ENCODE peak calls at places on chromosomes 3 and 15, in seven cellular contexts. One of them, this sample, is unnamed.

GRCh38 chr15:98131924-98132323 is 171.4 kb downstream of the ARRDC4 start:
- DNase-seq in mammary epithelial cell: no peak
- DNase-seq in Calu3: no peak
- DNase-seq in AG04450: no peak
- DNase-seq in GM20000: no peak
- DNase-seq in HCT116: no peak
- DNase-seq in glutamatergic neuron: no peak
- DNase-seq in this sample: no peak

GRCh38 chr3:170864525-170865208 is 5.3 kb downstream of the RPL22L1 start:
- DNase-seq in mammary epithelial cell: peak
- DNase-seq in Calu3: no peak
- DNase-seq in AG04450: no peak
- DNase-seq in GM20000: no peak
- DNase-seq in HCT116: no peak
- DNase-seq in glutamatergic neuron: no peak
- DNase-seq in this sample: no peak

GRCh38 chr3:71444861-71445259 is 138.7 kb downstream of the FOXP1 start:
- DNase-seq in mammary epithelial cell: no peak
- DNase-seq in Calu3: no peak
- DNase-seq in AG04450: no peak
- DNase-seq in GM20000: no peak
- DNase-seq in HCT116: no peak
- DNase-seq in glutamatergic neuron: no peak
- DNase-seq in this sample: no peak

GRCh38 chr15:47750030-47750739 is 32.9 kb downstream of the SEMA6D start:
- DNase-seq in mammary epithelial cell: peak
- DNase-seq in Calu3: no peak
- DNase-seq in AG04450: peak
- DNase-seq in GM20000: no peak
- DNase-seq in HCT116: no peak
- DNase-seq in glutamatergic neuron: no peak
- DNase-seq in this sample: peak

GRCh38 chr3:158152186-158152585 is 42.3 kb downstream of the RSRC1 start:
- DNase-seq in mammary epithelial cell: peak
- DNase-seq in Calu3: no peak
- DNase-seq in AG04450: no peak
- DNase-seq in GM20000: peak
- DNase-seq in HCT116: no peak
- DNase-seq in glutamatergic neuron: no peak
- DNase-seq in this sample: peak

GRCh38 chr15:40743921-40744809 is 10.9 kb downstream of the RMDN3 start:
- DNase-seq in mammary epithelial cell: peak
- DNase-seq in Calu3: no peak
- DNase-seq in AG04450: no peak
- DNase-seq in GM20000: no peak
- DNase-seq in HCT116: no peak
- DNase-seq in glutamatergic neuron: no peak
- DNase-seq in this sample: peak

GRCh38 chr3:49779378-49780079 is 6.8 kb downstream of the IP6K1 start:
- DNase-seq in mammary epithelial cell: no peak
- DNase-seq in Calu3: no peak
- DNase-seq in AG04450: no peak
- DNase-seq in GM20000: no peak
- DNase-seq in HCT116: no peak
- DNase-seq in glutamatergic neuron: no peak
- DNase-seq in this sample: no peak

GRCh38 chr3:129199366-129199765 is 15.7 kb upstream of the CNBP start:
- DNase-seq in mammary epithelial cell: no peak
- DNase-seq in Calu3: no peak
- DNase-seq in AG04450: no peak
- DNase-seq in GM20000: no peak
- DNase-seq in HCT116: no peak
- DNase-seq in glutamatergic neuron: no peak
- DNase-seq in this sample: no peak

GRCh38 chr15:82647045-82647834 is at the start of gene CPEB1:
- DNase-seq in mammary epithelial cell: peak
- DNase-seq in Calu3: peak
- DNase-seq in AG04450: no peak
- DNase-seq in GM20000: peak
- DNase-seq in HCT116: no peak
- DNase-seq in glutamatergic neuron: peak
- DNase-seq in this sample: peak

GRCh38 chr15:80182611-80183210 is 29.9 kb downstream of the FAH start:
- DNase-seq in mammary epithelial cell: no peak
- DNase-seq in Calu3: no peak
- DNase-seq in AG04450: peak
- DNase-seq in GM20000: no peak
- DNase-seq in HCT116: no peak
- DNase-seq in glutamatergic neuron: no peak
- DNase-seq in this sample: peak

GRCh38 chr3:123130079-123130726 is 63.4 kb downstream of the PDIA5 start:
- DNase-seq in mammary epithelial cell: no peak
- DNase-seq in Calu3: no peak
- DNase-seq in AG04450: no peak
- DNase-seq in GM20000: no peak
- DNase-seq in HCT116: no peak
- DNase-seq in glutamatergic neuron: no peak
- DNase-seq in this sample: no peak

GRCh38 chr3:135706758-135707375 is 258.7 kb upstream of the PPP2R3A start:
- DNase-seq in mammary epithelial cell: peak
- DNase-seq in Calu3: no peak
- DNase-seq in AG04450: no peak
- DNase-seq in GM20000: no peak
- DNase-seq in HCT116: no peak
- DNase-seq in glutamatergic neuron: no peak
- DNase-seq in this sample: peak

GRCh38 chr15:43008150-43008549 is 87.6 kb upstream of the TTBK2 start:
- DNase-seq in mammary epithelial cell: no peak
- DNase-seq in Calu3: no peak
- DNase-seq in AG04450: no peak
- DNase-seq in GM20000: no peak
- DNase-seq in HCT116: no peak
- DNase-seq in glutamatergic neuron: no peak
- DNase-seq in this sample: no peak

GRCh38 chr3:23991236-23992050 is 46.4 kb downstream of the NR1D2 start:
- DNase-seq in mammary epithelial cell: no peak
- DNase-seq in Calu3: no peak
- DNase-seq in AG04450: no peak
- DNase-seq in GM20000: no peak
- DNase-seq in HCT116: no peak
- DNase-seq in glutamatergic neuron: no peak
- DNase-seq in this sample: peak

GRCh38 chr3:195178124-195178910 is 92.6 kb downstream of the XXYLT1 start:
- DNase-seq in mammary epithelial cell: no peak
- DNase-seq in Calu3: no peak
- DNase-seq in AG04450: no peak
- DNase-seq in GM20000: no peak
- DNase-seq in HCT116: no peak
- DNase-seq in glutamatergic neuron: no peak
- DNase-seq in this sample: no peak

GRCh38 chr3:171135536-171135935 is 109.0 kb upstream of the SLC2A2 start:
- DNase-seq in mammary epithelial cell: no peak
- DNase-seq in Calu3: no peak
- DNase-seq in AG04450: no peak
- DNase-seq in GM20000: no peak
- DNase-seq in HCT116: no peak
- DNase-seq in glutamatergic neuron: no peak
- DNase-seq in this sample: no peak

GRCh38 chr3:56725175-56725574 is 42.1 kb upstream of the TASOR start:
- DNase-seq in mammary epithelial cell: no peak
- DNase-seq in Calu3: no peak
- DNase-seq in AG04450: no peak
- DNase-seq in GM20000: peak
- DNase-seq in HCT116: no peak
- DNase-seq in glutamatergic neuron: no peak
- DNase-seq in this sample: no peak

GRCh38 chr3:23325466-23326065 is 122.4 kb downstream of the UBE2E2 start:
- DNase-seq in mammary epithelial cell: peak
- DNase-seq in Calu3: no peak
- DNase-seq in AG04450: no peak
- DNase-seq in GM20000: peak
- DNase-seq in HCT116: no peak
- DNase-seq in glutamatergic neuron: no peak
- DNase-seq in this sample: no peak

GRCh38 chr3:157081681-157082210 is 78.2 kb downstream of the CCNL1 start:
- DNase-seq in mammary epithelial cell: peak
- DNase-seq in Calu3: peak
- DNase-seq in AG04450: peak
- DNase-seq in GM20000: peak
- DNase-seq in HCT116: peak
- DNase-seq in glutamatergic neuron: peak
- DNase-seq in this sample: peak

GRCh38 chr15:41465822-41466421 is 27.8 kb upstream of the ITPKA start:
- DNase-seq in mammary epithelial cell: peak
- DNase-seq in Calu3: peak
- DNase-seq in AG04450: peak
- DNase-seq in GM20000: peak
- DNase-seq in HCT116: peak
- DNase-seq in glutamatergic neuron: no peak
- DNase-seq in this sample: peak

GRCh38 chr15:88419830-88420229 is 47.4 kb downstream of the MRPL46 start:
- DNase-seq in mammary epithelial cell: peak
- DNase-seq in Calu3: no peak
- DNase-seq in AG04450: peak
- DNase-seq in GM20000: no peak
- DNase-seq in HCT116: no peak
- DNase-seq in glutamatergic neuron: no peak
- DNase-seq in this sample: peak

GRCh38 chr3:53199834-53200233 is 38.8 kb downstream of the PRKCD start:
- DNase-seq in mammary epithelial cell: no peak
- DNase-seq in Calu3: no peak
- DNase-seq in AG04450: no peak
- DNase-seq in GM20000: no peak
- DNase-seq in HCT116: no peak
- DNase-seq in glutamatergic neuron: no peak
- DNase-seq in this sample: no peak
- TF ChIP-seq CTCF in mammary epithelial cell: peak
- TF ChIP-seq CTCF in Calu3: no peak
- TF ChIP-seq CTCF in AG04450: no peak
- TF ChIP-seq CTCF in GM20000: no peak
- TF ChIP-seq CTCF in HCT116: peak
- TF ChIP-seq CTCF in glutamatergic neuron: no peak
- TF ChIP-seq CTCF in this sample: no peak

DNA sequence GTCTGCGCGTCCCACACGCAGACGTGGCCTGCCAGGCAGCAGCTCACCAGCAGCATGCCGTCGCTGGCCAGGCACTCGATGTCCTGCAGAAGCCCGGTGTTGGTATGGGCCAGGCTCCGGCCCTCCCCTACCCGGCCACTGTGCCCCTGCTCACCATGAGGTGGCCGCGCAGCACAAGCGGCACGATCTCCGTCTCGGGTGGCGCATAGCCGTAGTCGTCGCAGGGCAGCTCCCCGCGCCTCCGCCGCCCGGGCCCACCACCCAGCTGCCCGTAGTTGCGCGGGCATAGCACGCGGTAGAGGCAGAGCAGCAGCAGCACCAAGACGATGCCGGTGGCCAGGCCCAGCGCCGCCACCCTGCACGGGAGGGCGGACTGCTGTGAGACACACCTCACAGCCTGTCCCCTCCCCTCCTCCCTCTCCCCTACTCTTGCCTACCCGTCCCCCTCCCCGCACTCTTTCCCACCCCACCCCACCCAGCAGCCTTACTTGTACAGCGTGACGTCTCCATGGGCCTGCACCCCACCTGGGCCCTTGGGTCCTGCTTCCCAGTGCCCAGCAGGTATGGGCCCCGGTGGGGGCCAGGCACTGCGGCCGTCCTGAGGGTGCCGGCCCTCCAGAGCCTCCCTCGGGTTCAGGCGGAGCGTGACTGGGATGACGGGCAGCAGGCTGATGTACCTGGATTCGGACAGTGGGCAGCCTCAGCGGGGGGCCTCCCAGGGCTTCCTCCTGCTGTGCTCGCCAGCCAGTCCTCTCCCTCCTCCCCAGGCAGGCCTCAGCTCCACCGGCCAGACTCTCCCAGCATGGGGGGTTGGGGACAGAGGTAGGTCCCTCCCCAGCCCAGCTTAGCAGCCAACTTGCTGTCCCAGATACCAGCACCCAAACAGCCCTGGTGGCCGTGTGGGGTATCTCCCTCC is 37.6 kb downstream of the PTPN23 start:
- DNase-seq in mammary epithelial cell: no peak
- DNase-seq in Calu3: peak
- DNase-seq in AG04450: no peak
- DNase-seq in GM20000: no peak
- DNase-seq in HCT116: no peak
- DNase-seq in glutamatergic neuron: peak
- DNase-seq in this sample: no peak
- TF ChIP-seq CTCF in mammary epithelial cell: peak
- TF ChIP-seq CTCF in Calu3: no peak
- TF ChIP-seq CTCF in AG04450: peak
- TF ChIP-seq CTCF in GM20000: no peak
- TF ChIP-seq CTCF in HCT116: no peak
- TF ChIP-seq CTCF in glutamatergic neuron: peak
- TF ChIP-seq CTCF in this sample: peak

GRCh38 chr3:60424942-60425341 is 826.3 kb downstream of the FHIT start:
- DNase-seq in mammary epithelial cell: no peak
- DNase-seq in Calu3: no peak
- DNase-seq in AG04450: no peak
- DNase-seq in GM20000: no peak
- DNase-seq in HCT116: no peak
- DNase-seq in glutamatergic neuron: no peak
- DNase-seq in this sample: no peak
- TF ChIP-seq CTCF in mammary epithelial cell: no peak
- TF ChIP-seq CTCF in Calu3: no peak
- TF ChIP-seq CTCF in AG04450: no peak
- TF ChIP-seq CTCF in GM20000: no peak
- TF ChIP-seq CTCF in HCT116: no peak
- TF ChIP-seq CTCF in glutamatergic neuron: no peak
- TF ChIP-seq CTCF in this sample: no peak

GRCh38 chr3:38843898-38844297 is 27.9 kb upstream of the SCN10A start:
- DNase-seq in mammary epithelial cell: peak
- DNase-seq in Calu3: peak
- DNase-seq in AG04450: peak
- DNase-seq in GM20000: no peak
- DNase-seq in HCT116: peak
- DNase-seq in glutamatergic neuron: no peak
- DNase-seq in this sample: peak
- TF ChIP-seq CTCF in mammary epithelial cell: peak
- TF ChIP-seq CTCF in Calu3: peak
- TF ChIP-seq CTCF in AG04450: peak
- TF ChIP-seq CTCF in GM20000: no peak
- TF ChIP-seq CTCF in HCT116: peak
- TF ChIP-seq CTCF in glutamatergic neuron: no peak
- TF ChIP-seq CTCF in this sample: peak

This sample was measured in fibroblast of the aortic adventitia.